ENCODE peak calls at places on chromosome 7, in seven cellular contexts. M, A, T, D, L, O and N are unnamed samples.
A peak's percentile ranks its signal among the peaks of the same experiment; 100 is the strongest.

GRCh38 chr7:155864271-155864985 is 52.2 kb upstream of the SHH start:
- DNase-seq in M (no peak), A (no peak), T (no peak), D (no peak), L (no peak), O (no peak), N (no peak)

GRCh38 chr7:2405601-2406345 is 2.4 kb downstream of the CHST12 start:
- DNase-seq in M (no peak), A (no peak), T (peak; percentile 80), D (peak; percentile 82), L (peak; percentile 20), O (no peak), N (peak; percentile 91)

GRCh38 chr7:1539346-1540321 is 9.1 kb downstream of the MAFK start:
- DNase-seq in M (no peak), A (no peak), T (no peak), D (no peak), L (no peak), O (no peak), N (no peak)

GRCh38 chr7:106071356-106071998 is 40.6 kb downstream of the SYPL1 start:
- DNase-seq in M (no peak), A (no peak), T (peak; percentile 89), D (peak; percentile 71), L (no peak), O (peak; percentile 83), N (peak; percentile 76)

GRCh38 chr7:48832303-48832845 is 92.0 kb upstream of the CDC14C start:
- DNase-seq in M (no peak), A (no peak), T (no peak), D (no peak), L (no peak), O (no peak), N (no peak)

GRCh38 chr7:55425141-55425752 is 60.1 kb downstream of the LANCL2 start:
- DNase-seq in M (no peak), A (no peak), T (no peak), D (no peak), L (no peak), O (no peak), N (no peak)

GRCh38 chr7:155002411-155003214 is at the start of gene PAXIP1:
- DNase-seq in M (peak; percentile 73), A (peak; percentile 45), T (peak; percentile 73), D (peak; percentile 70), L (no peak), O (peak; percentile 89), N (peak; percentile 44)

GRCh38 chr7:76278540-76278939 is 23.9 kb upstream of the HSPB1 start:
- DNase-seq in M (no peak), A (no peak), T (no peak), D (no peak), L (no peak), O (peak; percentile 47), N (no peak)

GRCh38 chr7:76225379-76225778 is 23.7 kb downstream of the SRRM3 start:
- DNase-seq in M (no peak), A (no peak), T (no peak), D (peak; percentile 60), L (peak; percentile 9), O (no peak), N (peak; percentile 60)

GRCh38 chr7:102222445-102222844 is 64.2 kb upstream of the SH2B2 start:
- DNase-seq in M (no peak), A (no peak), T (no peak), D (no peak), L (no peak), O (no peak), N (no peak)

GRCh38 chr7:135164357-135165021 is 6.0 kb downstream of the CYREN start:
- DNase-seq in M (no peak), A (no peak), T (no peak), D (no peak), L (no peak), O (no peak), N (no peak)

GRCh38 chr7:151876899-151877777 is at the start of gene PRKAG2:
- DNase-seq in M (peak; percentile 83), A (peak; percentile 80), T (peak; percentile 47), D (peak; percentile 81), L (peak; percentile 49), O (peak; percentile 88), N (peak; percentile 85)

GRCh38 chr7:47537716-47538640 is 43.9 kb downstream of the TNS3 start:
- DNase-seq in M (no peak), A (peak; percentile 9), T (no peak), D (no peak), L (no peak), O (no peak), N (no peak)

GRCh38 chr7:135317676-135318326 is 84.2 kb downstream of the STRA8 start:
- DNase-seq in M (no peak), A (no peak), T (no peak), D (no peak), L (no peak), O (no peak), N (no peak)

GRCh38 chr7:3836855-3837254 is 535.8 kb downstream of the SDK1 start:
- DNase-seq in M (no peak), A (no peak), T (no peak), D (no peak), L (no peak), O (no peak), N (no peak)

GRCh38 chr7:169165-169853 is 23.1 kb upstream of the FAM20C start:
- DNase-seq in M (no peak), A (no peak), T (no peak), D (no peak), L (no peak), O (no peak), N (no peak)

GRCh38 chr7:41051525-41051924 is 651.4 kb downstream of the INHBA start:
- DNase-seq in M (no peak), A (no peak), T (no peak), D (no peak), L (no peak), O (no peak), N (no peak)

GRCh38 chr7:157272351-157273207 is 64.2 kb upstream of the DNAJB6 start:
- DNase-seq in M (no peak), A (no peak), T (no peak), D (no peak), L (no peak), O (no peak), N (no peak)

GRCh38 chr7:36295090-36295489 is 94.6 kb upstream of the ANLN start:
- DNase-seq in M (no peak), A (no peak), T (no peak), D (no peak), L (no peak), O (no peak), N (no peak)

GRCh38 chr7:51482976-51483375 is 166.4 kb upstream of the COBL start:
- DNase-seq in M (no peak), A (no peak), T (no peak), D (no peak), L (no peak), O (no peak), N (no peak)

GRCh38 chr7:47999413-47999812 is 20.0 kb upstream of the HUS1 start:
- DNase-seq in M (no peak), A (no peak), T (no peak), D (no peak), L (no peak), O (no peak), N (no peak)

GRCh38 chr7:98329974-98330373 is 48.5 kb downstream of the BRI3 start:
- DNase-seq in M (no peak), A (no peak), T (no peak), D (no peak), L (no peak), O (no peak), N (no peak)

GRCh38 chr7:151316896-151317295 is 24.7 kb upstream of the NUB1 start:
- DNase-seq in M (no peak), A (no peak), T (no peak), D (no peak), L (no peak), O (no peak), N (no peak)

GRCh38 chr7:30254248-30254647 is 30.1 kb upstream of the ZNRF2 start:
- DNase-seq in M (no peak), A (no peak), T (no peak), D (no peak), L (no peak), O (peak; percentile 64), N (no peak)

GRCh38 chr7:44065431-44066110 is at the start of gene PGAM2:
- DNase-seq in M (no peak), A (peak; percentile 87), T (no peak), D (peak; percentile 38), L (no peak), O (no peak), N (peak; percentile 35)

GRCh38 chr7:24778543-24779282 is 21.4 kb upstream of the GSDME start:
- DNase-seq in M (no peak), A (peak; percentile 46), T (peak; percentile 46), D (peak; percentile 45), L (no peak), O (no peak), N (no peak)

GRCh38 chr7:30379131-30379530 is 94.7 kb downstream of the ZNRF2 start:
- DNase-seq in M (no peak), A (no peak), T (no peak), D (no peak), L (no peak), O (no peak), N (no peak)

GRCh38 chr7:145168879-145169278 is 333.0 kb upstream of the TPK1 start:
- DNase-seq in M (no peak), A (no peak), T (no peak), D (no peak), L (no peak), O (no peak), N (no peak)

GRCh38 chr7:143882611-143883078 is 19.3 kb downstream of the TCAF1 start:
- DNase-seq in M (peak; percentile 91), A (peak; percentile 79), T (no peak), D (no peak), L (no peak), O (peak; percentile 88), N (no peak)

GRCh38 chr7:1638113-1638726 is 31.9 kb upstream of the ELFN1 start:
- DNase-seq in M (no peak), A (peak; percentile 14), T (no peak), D (no peak), L (no peak), O (no peak), N (no peak)

GRCh38 chr7:88169717-88170320 is 50.0 kb downstream of the SRI start:
- DNase-seq in M (peak; percentile 8), A (no peak), T (no peak), D (no peak), L (no peak), O (peak; percentile 60), N (no peak)

GRCh38 chr7:88495901-88496300 is 189.2 kb upstream of the STEAP4 start:
- DNase-seq in M (no peak), A (no peak), T (no peak), D (no peak), L (no peak), O (no peak), N (no peak)

GRCh38 chr7:139231513-139232376 is 708 bp downstream of the UBN2 start:
- DNase-seq in M (peak; percentile 36), A (peak; percentile 17), T (peak; percentile 36), D (peak; percentile 52), L (no peak), O (peak; percentile 73), N (peak; percentile 24)

GRCh38 chr7:113917840-113918239 is 969 bp downstream of the PPP1R3A start:
- DNase-seq in M (no peak), A (no peak), T (no peak), D (no peak), L (no peak), O (no peak), N (no peak)

GRCh38 chr7:2100278-2101205 is 132.2 kb downstream of the MAD1L1 start:
- DNase-seq in M (peak; percentile 17), A (no peak), T (peak; percentile 65), D (peak; percentile 72), L (no peak), O (peak; percentile 68), N (peak; percentile 73)

GRCh38 chr7:53596230-53596629 is 560.8 kb downstream of the POM121L12 start:
- DNase-seq in M (no peak), A (no peak), T (no peak), D (no peak), L (no peak), O (peak; percentile 90), N (no peak)

GRCh38 chr7:21616796-21617436 is 74.1 kb downstream of the DNAH11 start:
- DNase-seq in M (no peak), A (no peak), T (no peak), D (no peak), L (no peak), O (no peak), N (no peak)